ENCODE peak calls at places on chromosomes 1 and 21, in nine cellular contexts. Q, F, W, R, C, P, O, H and D are unnamed samples.
A peak's percentile ranks its signal among the peaks of the same experiment; 100 is the strongest.

GRCh38 chr1:113372546-113372945 is 17.8 kb upstream of the MAGI3 start:
- DNase-seq in Q (no peak), F (no peak), W (no peak), R (no peak), C (no peak), P (no peak), O (no peak), H (no peak), D (no peak)

GRCh38 chr1:68495532-68495931 is 1.4 kb downstream of the DEPDC1 start:
- DNase-seq in Q (no peak), F (no peak), W (no peak), R (no peak), C (peak; percentile 7), P (no peak), O (no peak), H (peak; percentile 24), D (no peak)

GRCh38 chr1:220076861-220077762 is 12.5 kb downstream of the BPNT1 start:
- DNase-seq in Q (no peak), F (peak; percentile 13), W (no peak), R (no peak), C (no peak), P (no peak), O (no peak), H (no peak), D (no peak)

GRCh38 chr1:204923209-204923608 is 52.5 kb downstream of the NFASC start:
- DNase-seq in Q (no peak), F (no peak), W (no peak), R (no peak), C (no peak), P (no peak), O (no peak), H (no peak), D (no peak)

GRCh38 chr1:24709748-24710416 is 35.4 kb upstream of the CLIC4 start:
- DNase-seq in Q (no peak), F (no peak), W (no peak), R (no peak), C (no peak), P (no peak), O (no peak), H (no peak), D (no peak)

GRCh38 chr1:211783897-211784296 is 46.7 kb downstream of the LPGAT1 start:
- DNase-seq in Q (no peak), F (no peak), W (no peak), R (no peak), C (no peak), P (no peak), O (no peak), H (peak; percentile 38), D (no peak)

GRCh38 chr21:41926068-41926806 is 27.6 kb downstream of the C2CD2 start:
- DNase-seq in Q (peak; percentile 64), F (peak; percentile 65), W (no peak), R (no peak), C (peak; percentile 44), P (no peak), O (peak; percentile 44), H (no peak), D (no peak)

GRCh38 chr21:33270986-33271385 is 4.8 kb downstream of the IL10RB start:
- DNase-seq in Q (no peak), F (no peak), W (no peak), R (no peak), C (no peak), P (no peak), O (no peak), H (no peak), D (no peak)

GRCh38 chr21:17441370-17441769 is 71.5 kb upstream of the CXADR start:
- DNase-seq in Q (peak; percentile 67), F (peak; percentile 19), W (no peak), R (no peak), C (no peak), P (no peak), O (peak; percentile 85), H (no peak), D (no peak)

GRCh38 chr1:179298952-179299351 is 5.4 kb downstream of the SOAT1 start:
- DNase-seq in Q (no peak), F (no peak), W (no peak), R (no peak), C (no peak), P (no peak), O (no peak), H (no peak), D (no peak)

GRCh38 chr1:28129150-28129549 is 40.7 kb upstream of the EYA3 start:
- DNase-seq in Q (peak; percentile 54), F (peak; percentile 89), W (no peak), R (no peak), C (no peak), P (no peak), O (no peak), H (no peak), D (no peak)

GRCh38 chr1:96366516-96366915 is 355.1 kb upstream of the PTBP2 start:
- DNase-seq in Q (peak; percentile 52), F (no peak), W (no peak), R (no peak), C (no peak), P (no peak), O (no peak), H (no peak), D (no peak)

GRCh38 chr1:192545781-192546521 is 29.6 kb upstream of the RGS1 start:
- DNase-seq in Q (peak; percentile 68), F (no peak), W (no peak), R (no peak), C (peak; percentile 50), P (no peak), O (no peak), H (no peak), D (no peak)
- TF ChIP-seq CTCF in Q (peak; percentile 29), F (no peak), W (no peak), R (no peak), C (peak; percentile 29), P (peak; percentile 46), O (no peak), H (no peak), D (peak; percentile 26)

GRCh38 chr1:49200738-49201137 is 424.0 kb upstream of the BEND5 start:
- DNase-seq in Q (no peak), F (no peak), W (no peak), R (no peak), C (no peak), P (no peak), O (no peak), H (no peak), D (no peak)

GRCh38 chr1:49197081-49197480 is 420.4 kb upstream of the BEND5 start:
- DNase-seq in Q (no peak), F (peak; percentile 28), W (no peak), R (no peak), C (no peak), P (no peak), O (no peak), H (no peak), D (no peak)

DNA sequence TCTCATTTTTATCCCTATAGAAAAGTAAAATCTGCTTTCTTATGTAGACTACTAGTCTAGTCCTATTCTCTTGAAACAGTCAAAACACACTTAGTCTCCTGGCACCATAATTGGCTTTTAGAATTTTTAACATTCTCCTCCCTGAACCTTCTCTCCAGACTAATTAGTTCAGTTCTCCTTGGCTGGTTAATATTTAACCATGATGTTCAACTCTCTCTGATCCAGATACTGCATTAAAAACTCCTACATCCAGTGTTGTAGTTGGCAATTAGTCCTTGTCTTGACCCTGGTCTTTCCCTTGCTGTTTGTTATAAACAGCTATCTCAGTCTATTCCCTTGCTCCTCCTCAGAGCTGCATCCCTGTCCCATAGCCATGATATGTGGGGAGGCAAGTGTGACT is 422.9 kb upstream of the BEND5 start:
- DNase-seq in Q (no peak), F (no peak), W (no peak), R (no peak), C (no peak), P (no peak), O (no peak), H (no peak), D (no peak)
- H3K4me3 ChIP-seq in Q (no peak overlapping the region), F (no peak overlapping the region), W (no peak overlapping the region), R (no peak overlapping the region), C (no peak overlapping the region), P (no peak overlapping the region), O (no peak overlapping the region), H (no peak overlapping the region), D (no peak overlapping the region)

GRCh38 chr1:4730078-4730477 is 75.7 kb downstream of the AJAP1 start:
- DNase-seq in Q (no peak), F (no peak), W (no peak), R (no peak), C (no peak), P (no peak), O (no peak), H (no peak), D (no peak)

GRCh38 chr1:4729108-4729506 is 74.7 kb downstream of the AJAP1 start:
- DNase-seq in Q (no peak), F (no peak), W (peak; percentile 51), R (no peak), C (no peak), P (no peak), O (no peak), H (no peak), D (no peak)

GRCh38 chr1:4725416-4725815 is 71.0 kb downstream of the AJAP1 start:
- DNase-seq in Q (no peak), F (no peak), W (no peak), R (no peak), C (no peak), P (no peak), O (no peak), H (no peak), D (no peak)

GRCh38 chr1:4726620-4727341 is 72.4 kb downstream of the AJAP1 start:
- DNase-seq in Q (no peak), F (no peak), W (no peak), R (no peak), C (no peak), P (no peak), O (no peak), H (no peak), D (no peak)

GRCh38 chr1:4728319-4729107 is 74.1 kb downstream of the AJAP1 start:
- DNase-seq in Q (no peak), F (no peak), W (no peak), R (no peak), C (no peak), P (no peak), O (no peak), H (no peak), D (no peak)
- H3K9me3 ChIP-seq in Q (no peaks in the 10 kb centered on the region), F (no peaks in the 10 kb centered on the region), W (no peaks in the 10 kb centered on the region), R (no peaks in the 10 kb centered on the region), C (peaks cover 12% of the 10 kb centered on the region), P (no peaks in the 10 kb centered on the region), O (no peaks in the 10 kb centered on the region), H (no peaks in the 10 kb centered on the region), D (no peaks in the 10 kb centered on the region)

GRCh38 chr1:37037675-37038074 is 3.4 kb upstream of the GRIK3 start:
- DNase-seq in Q (no peak), F (no peak), W (no peak), R (no peak), C (no peak), P (no peak), O (no peak), H (no peak), D (no peak)

GRCh38 chr1:37036667-37037053 is 2.3 kb upstream of the GRIK3 start:
- DNase-seq in Q (no peak), F (no peak), W (no peak), R (no peak), C (no peak), P (no peak), O (no peak), H (no peak), D (no peak)

GRCh38 chr1:37038703-37039093 is 4.4 kb upstream of the GRIK3 start:
- DNase-seq in Q (no peak), F (no peak), W (no peak), R (no peak), C (no peak), P (no peak), O (peak; percentile 33), H (no peak), D (no peak)

GRCh38 chr1:37035828-37036666 is 1.7 kb upstream of the GRIK3 start:
- DNase-seq in Q (no peak), F (no peak), W (no peak), R (no peak), C (no peak), P (peak; percentile 57), O (no peak), H (peak; percentile 47), D (no peak)

GRCh38 chr1:37038079-37038702 is 3.9 kb upstream of the GRIK3 start:
- DNase-seq in Q (peak; percentile 12), F (no peak), W (no peak), R (no peak), C (peak; percentile 32), P (peak; percentile 67), O (no peak), H (peak; percentile 6), D (no peak)
- TF ChIP-seq CTCF in Q (no peak), F (no peak), W (peak; percentile 11), R (no peak), C (peak; percentile 29), P (peak; percentile 17), O (no peak), H (peak; percentile 27), D (no peak)